ENCODE peak calls at places on chromosomes 4 and X, in six cellular contexts. One of them, this sample, is unnamed. For H3K4me1, the result is how much of the 10 kb centered on the place peaks cover.

GRCh38 chrX:109841869-109842579 is 109.0 kb upstream of the ACSL4 start:
- DNase-seq in cardiac muscle cell: peak
- DNase-seq in pancreas: no peak
- DNase-seq in CD8-positive, alpha-beta T cell: no peak
- DNase-seq in mammary epithelial cell: peak
- DNase-seq in A549: no peak
- DNase-seq in this sample: no peak

GRCh38 chr4:26860922-26861433 is 337 bp downstream of the STIM2 start:
- DNase-seq in A549: no peak
- DNase-seq in cardiac muscle cell: peak
- DNase-seq in mammary epithelial cell: peak
- DNase-seq in CD8-positive, alpha-beta T cell: peak
- DNase-seq in pancreas: no peak
- DNase-seq in this sample: peak

GRCh38 chr4:161555689-161556660 is 607.8 kb downstream of the FSTL5 start:
- DNase-seq in cardiac muscle cell: peak
- DNase-seq in mammary epithelial cell: peak
- DNase-seq in pancreas: no peak
- DNase-seq in A549: no peak
- DNase-seq in CD8-positive, alpha-beta T cell: no peak
- DNase-seq in this sample: peak

GRCh38 chr4:165877291-165877690 is 4.3 kb downstream of the TLL1 start:
- DNase-seq in CD8-positive, alpha-beta T cell: no peak
- DNase-seq in pancreas: no peak
- DNase-seq in cardiac muscle cell: peak
- DNase-seq in mammary epithelial cell: no peak
- DNase-seq in A549: no peak
- DNase-seq in this sample: no peak

GRCh38 chr4:47531954-47532321 is 46.9 kb downstream of the ATP10D start:
- DNase-seq in mammary epithelial cell: no peak
- DNase-seq in CD8-positive, alpha-beta T cell: no peak
- DNase-seq in A549: no peak
- DNase-seq in cardiac muscle cell: no peak
- DNase-seq in pancreas: no peak
- DNase-seq in this sample: no peak

GRCh38 chr4:181909368-181909767 is 333.8 kb upstream of the TENM3 start:
- DNase-seq in cardiac muscle cell: peak
- DNase-seq in pancreas: no peak
- DNase-seq in A549: no peak
- DNase-seq in CD8-positive, alpha-beta T cell: no peak
- DNase-seq in mammary epithelial cell: peak
- DNase-seq in this sample: no peak

GRCh38 chr4:149296503-149296902 is 519.1 kb downstream of the IQCM start:
- DNase-seq in A549: no peak
- DNase-seq in cardiac muscle cell: no peak
- DNase-seq in CD8-positive, alpha-beta T cell: no peak
- DNase-seq in mammary epithelial cell: no peak
- DNase-seq in pancreas: no peak
- DNase-seq in this sample: no peak

GRCh38 chrX:16022580-16023170 is 100.7 kb upstream of the GRPR start:
- DNase-seq in CD8-positive, alpha-beta T cell: no peak
- DNase-seq in pancreas: no peak
- DNase-seq in cardiac muscle cell: peak
- DNase-seq in A549: peak
- DNase-seq in mammary epithelial cell: peak
- DNase-seq in this sample: peak

GRCh38 chrX:24790166-24790565 is 96.4 kb downstream of the POLA1 start:
- DNase-seq in pancreas: no peak
- DNase-seq in CD8-positive, alpha-beta T cell: no peak
- DNase-seq in A549: no peak
- DNase-seq in cardiac muscle cell: no peak
- DNase-seq in mammary epithelial cell: no peak
- DNase-seq in this sample: no peak

GRCh38 chrX:134240209-134240608 is 3.2 kb downstream of the CCDC160 start:
- DNase-seq in cardiac muscle cell: no peak
- DNase-seq in pancreas: no peak
- DNase-seq in CD8-positive, alpha-beta T cell: no peak
- DNase-seq in mammary epithelial cell: no peak
- DNase-seq in A549: no peak
- DNase-seq in this sample: no peak

GRCh38 chr4:183074288-183074990 is 24.6 kb upstream of the WWC2 start:
- DNase-seq in pancreas: no peak
- DNase-seq in CD8-positive, alpha-beta T cell: no peak
- DNase-seq in A549: no peak
- DNase-seq in mammary epithelial cell: no peak
- DNase-seq in cardiac muscle cell: peak
- DNase-seq in this sample: peak

GRCh38 chr4:101279377-101279871 is 67.9 kb downstream of the PPP3CA start:
- DNase-seq in cardiac muscle cell: peak
- DNase-seq in CD8-positive, alpha-beta T cell: no peak
- DNase-seq in mammary epithelial cell: no peak
- DNase-seq in pancreas: peak
- DNase-seq in A549: no peak
- DNase-seq in this sample: peak

GRCh38 chr4:65383589-65384305 is 286.5 kb downstream of the EPHA5 start:
- DNase-seq in CD8-positive, alpha-beta T cell: no peak
- DNase-seq in A549: peak
- DNase-seq in pancreas: no peak
- DNase-seq in mammary epithelial cell: peak
- DNase-seq in cardiac muscle cell: peak
- DNase-seq in this sample: no peak

GRCh38 chr4:186486172-186486571 is 69.2 kb downstream of the MTNR1A start:
- DNase-seq in pancreas: no peak
- DNase-seq in A549: no peak
- DNase-seq in CD8-positive, alpha-beta T cell: no peak
- DNase-seq in mammary epithelial cell: no peak
- DNase-seq in cardiac muscle cell: peak
- DNase-seq in this sample: peak

GRCh38 chrX:3526084-3526483 is 179.6 kb upstream of the MXRA5 start:
- DNase-seq in cardiac muscle cell: peak
- DNase-seq in mammary epithelial cell: no peak
- DNase-seq in pancreas: no peak
- DNase-seq in A549: no peak
- DNase-seq in CD8-positive, alpha-beta T cell: no peak
- DNase-seq in this sample: no peak

GRCh38 chr4:845233-845835 is 19.4 kb upstream of the CPLX1 start:
- DNase-seq in CD8-positive, alpha-beta T cell: no peak
- DNase-seq in A549: no peak
- DNase-seq in cardiac muscle cell: peak
- DNase-seq in pancreas: no peak
- DNase-seq in mammary epithelial cell: no peak
- DNase-seq in this sample: no peak

GRCh38 chr4:8427761-8428287 is 12.7 kb downstream of the ACOX3 start:
- DNase-seq in mammary epithelial cell: peak
- DNase-seq in CD8-positive, alpha-beta T cell: no peak
- DNase-seq in A549: no peak
- DNase-seq in cardiac muscle cell: peak
- DNase-seq in pancreas: peak
- DNase-seq in this sample: no peak

GRCh38 chr4:173420324-173420752 is 21.4 kb upstream of the SCRG1 start:
- DNase-seq in CD8-positive, alpha-beta T cell: no peak
- DNase-seq in A549: no peak
- DNase-seq in cardiac muscle cell: peak
- DNase-seq in pancreas: no peak
- DNase-seq in mammary epithelial cell: no peak
- DNase-seq in this sample: peak

GRCh38 chr4:184473515-184474260 is 662 bp downstream of the IRF2 start:
- DNase-seq in cardiac muscle cell: peak
- DNase-seq in CD8-positive, alpha-beta T cell: peak
- DNase-seq in mammary epithelial cell: peak
- DNase-seq in pancreas: peak
- DNase-seq in A549: peak
- DNase-seq in this sample: no peak

GRCh38 chr4:101346312-101346561 is 1.1 kb downstream of the PPP3CA start:
- DNase-seq in cardiac muscle cell: no peak
- DNase-seq in A549: no peak
- DNase-seq in mammary epithelial cell: no peak
- DNase-seq in CD8-positive, alpha-beta T cell: peak
- DNase-seq in pancreas: peak
- DNase-seq in this sample: peak

GRCh38 chrX:39449352-39449751 is 648.1 kb downstream of the MID1IP1 start:
- DNase-seq in mammary epithelial cell: no peak
- DNase-seq in pancreas: no peak
- DNase-seq in CD8-positive, alpha-beta T cell: no peak
- DNase-seq in A549: no peak
- DNase-seq in cardiac muscle cell: no peak
- DNase-seq in this sample: no peak

GRCh38 chr4:184747034-184747830 is 13.3 kb upstream of the CENPU start:
- DNase-seq in A549: no peak
- DNase-seq in cardiac muscle cell: no peak
- DNase-seq in mammary epithelial cell: peak
- DNase-seq in pancreas: peak
- DNase-seq in CD8-positive, alpha-beta T cell: no peak
- DNase-seq in this sample: no peak

GRCh38 chrX:20988118-20988517 is 386.1 kb upstream of the CNKSR2 start:
- DNase-seq in A549: no peak
- DNase-seq in cardiac muscle cell: peak
- DNase-seq in pancreas: no peak
- DNase-seq in CD8-positive, alpha-beta T cell: no peak
- DNase-seq in mammary epithelial cell: peak
- DNase-seq in this sample: no peak

GRCh38 chrX:11666180-11666579 is 460 bp upstream of the ARHGAP6 start:
- DNase-seq in cardiac muscle cell: peak
- DNase-seq in pancreas: no peak
- DNase-seq in mammary epithelial cell: no peak
- DNase-seq in CD8-positive, alpha-beta T cell: no peak
- DNase-seq in A549: no peak
- DNase-seq in this sample: no peak

GRCh38 chr4:128006592-128006991 is 41.4 kb downstream of the ABHD18 start:
- DNase-seq in mammary epithelial cell: peak
- DNase-seq in cardiac muscle cell: peak
- DNase-seq in A549: no peak
- DNase-seq in CD8-positive, alpha-beta T cell: no peak
- DNase-seq in pancreas: no peak
- DNase-seq in this sample: no peak

GRCh38 chrX:40104649-40105015 is 6.9 kb upstream of the BCOR start:
- DNase-seq in pancreas: no peak
- DNase-seq in mammary epithelial cell: peak
- DNase-seq in CD8-positive, alpha-beta T cell: no peak
- DNase-seq in A549: peak
- DNase-seq in cardiac muscle cell: peak
- DNase-seq in this sample: peak

GRCh38 chr4:38753021-38753806 is 29.6 kb downstream of the TLR10 start:
- DNase-seq in pancreas: peak
- DNase-seq in A549: no peak
- DNase-seq in mammary epithelial cell: peak
- DNase-seq in cardiac muscle cell: peak
- DNase-seq in CD8-positive, alpha-beta T cell: no peak
- DNase-seq in this sample: peak

DNA sequence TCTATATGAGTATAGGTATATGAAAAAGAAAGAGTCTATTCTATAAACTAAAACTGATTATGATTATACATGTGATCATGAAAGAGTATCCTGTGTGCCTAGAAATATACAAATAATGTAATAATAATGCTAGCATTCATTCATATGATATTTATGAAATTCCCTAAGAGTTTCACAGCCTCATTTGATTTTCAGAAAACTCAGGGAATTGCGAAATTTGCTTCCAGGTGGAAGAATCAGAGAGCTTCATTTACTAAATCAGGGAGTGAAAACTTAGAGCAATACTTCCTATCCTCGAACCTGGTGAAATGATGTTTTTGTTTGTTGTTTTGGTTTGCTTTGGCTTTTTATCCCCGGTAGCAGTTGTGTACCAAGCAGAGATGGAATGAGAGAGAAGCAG is 1105.7 kb upstream of the SLIT2 start:
- DNase-seq in mammary epithelial cell: no peak
- DNase-seq in pancreas: no peak
- DNase-seq in cardiac muscle cell: no peak
- DNase-seq in CD8-positive, alpha-beta T cell: no peak
- DNase-seq in A549: no peak
- DNase-seq in this sample: no peak
- H3K27ac ChIP-seq in mammary epithelial cell: no peak
- H3K27ac ChIP-seq in pancreas: no peak
- H3K27ac ChIP-seq in cardiac muscle cell: no peak
- H3K27ac ChIP-seq in CD8-positive, alpha-beta T cell: no peak
- H3K27ac ChIP-seq in A549: no peak
- H3K27ac ChIP-seq in this sample: no peak

DNA sequence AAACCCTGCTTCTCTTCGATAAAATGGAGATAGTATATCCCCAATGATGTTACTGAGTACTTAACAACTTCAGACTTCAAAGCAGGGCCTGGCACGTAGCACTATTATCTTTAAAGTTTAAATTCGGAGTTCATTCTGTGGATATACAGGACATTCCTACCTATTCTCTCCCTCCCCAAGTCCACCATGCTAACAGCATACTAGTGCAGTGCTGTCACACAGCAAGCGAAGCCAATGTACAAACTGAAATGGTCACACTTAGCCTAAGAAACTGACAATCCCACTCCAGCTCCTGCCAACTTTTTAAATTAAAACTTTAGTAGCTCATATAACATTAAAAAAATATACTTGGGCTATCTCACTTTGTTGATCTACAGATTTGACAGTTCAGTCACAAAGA is 1.2 kb upstream of the DNAJB14 start:
- DNase-seq in mammary epithelial cell: no peak
- DNase-seq in cardiac muscle cell: no peak
- DNase-seq in A549: no peak
- DNase-seq in CD8-positive, alpha-beta T cell: no peak
- DNase-seq in pancreas: no peak
- DNase-seq in this sample: no peak
- H3K4me1 ChIP-seq in mammary epithelial cell: under half
- H3K4me1 ChIP-seq in cardiac muscle cell: under half
- H3K4me1 ChIP-seq in A549: under half
- H3K4me1 ChIP-seq in CD8-positive, alpha-beta T cell: half or more
- H3K4me1 ChIP-seq in pancreas: under half
- H3K4me1 ChIP-seq in this sample: under half

GRCh38 chr4:169659736-169660670 is 39.6 kb downstream of the CLCN3 start:
- DNase-seq in CD8-positive, alpha-beta T cell: peak
- DNase-seq in pancreas: peak
- DNase-seq in cardiac muscle cell: peak
- DNase-seq in mammary epithelial cell: peak
- DNase-seq in A549: peak
- DNase-seq in this sample: peak

GRCh38 chr4:169663402-169663801 is 43.0 kb downstream of the CLCN3 start:
- DNase-seq in pancreas: no peak
- DNase-seq in mammary epithelial cell: no peak
- DNase-seq in CD8-positive, alpha-beta T cell: no peak
- DNase-seq in cardiac muscle cell: no peak
- DNase-seq in A549: no peak
- DNase-seq in this sample: no peak

GRCh38 chr4:169660929-169661328 is 40.6 kb downstream of the CLCN3 start:
- DNase-seq in CD8-positive, alpha-beta T cell: no peak
- DNase-seq in pancreas: no peak
- DNase-seq in A549: no peak
- DNase-seq in cardiac muscle cell: no peak
- DNase-seq in mammary epithelial cell: no peak
- DNase-seq in this sample: no peak

GRCh38 chr4:169663894-169664293 is 43.5 kb downstream of the CLCN3 start:
- DNase-seq in A549: no peak
- DNase-seq in cardiac muscle cell: peak
- DNase-seq in mammary epithelial cell: peak
- DNase-seq in pancreas: no peak
- DNase-seq in CD8-positive, alpha-beta T cell: no peak
- DNase-seq in this sample: no peak

GRCh38 chr4:169662226-169662625 is 41.8 kb downstream of the CLCN3 start:
- DNase-seq in pancreas: no peak
- DNase-seq in A549: no peak
- DNase-seq in cardiac muscle cell: no peak
- DNase-seq in mammary epithelial cell: no peak
- DNase-seq in CD8-positive, alpha-beta T cell: no peak
- DNase-seq in this sample: no peak
- H3K4me3 ChIP-seq in pancreas: no peak
- H3K4me3 ChIP-seq in A549: no peak
- H3K4me3 ChIP-seq in cardiac muscle cell: peak
- H3K4me3 ChIP-seq in mammary epithelial cell: no peak
- H3K4me3 ChIP-seq in CD8-positive, alpha-beta T cell: no peak
- H3K4me3 ChIP-seq in this sample: no peak

GRCh38 chr4:6362243-6362885 is 92.7 kb downstream of the WFS1 start:
- DNase-seq in mammary epithelial cell: no peak
- DNase-seq in CD8-positive, alpha-beta T cell: no peak
- DNase-seq in A549: peak
- DNase-seq in cardiac muscle cell: no peak
- DNase-seq in pancreas: no peak
- DNase-seq in this sample: no peak
- H3K27ac ChIP-seq in mammary epithelial cell: no peak
- H3K27ac ChIP-seq in CD8-positive, alpha-beta T cell: no peak
- H3K27ac ChIP-seq in A549: no peak
- H3K27ac ChIP-seq in cardiac muscle cell: no peak
- H3K27ac ChIP-seq in pancreas: no peak
- H3K27ac ChIP-seq in this sample: no peak

This sample was measured in SJSA1.